ENCODE peak calls at places on chromosome 20, in five cellular contexts. One of them, this sample, is unnamed.

GRCh38 chr20:44644384-44645131 is 6.9 kb downstream of the ADA start:
- DNase-seq in IMR-90: no peak
- DNase-seq in brain microvascular endothelial cell: no peak
- DNase-seq in nephron progenitor cell: no peak
- DNase-seq in B cell: peak
- DNase-seq in this sample: no peak

GRCh38 chr20:59988141-59988540 is 29.9 kb downstream of the CDH26 start:
- DNase-seq in brain microvascular endothelial cell: peak
- DNase-seq in B cell: no peak
- DNase-seq in IMR-90: peak
- DNase-seq in nephron progenitor cell: no peak
- DNase-seq in this sample: no peak

GRCh38 chr20:63580796-63581461 is 6.9 kb upstream of the HELZ2 start:
- DNase-seq in B cell: peak
- DNase-seq in brain microvascular endothelial cell: peak
- DNase-seq in nephron progenitor cell: peak
- DNase-seq in IMR-90: peak
- DNase-seq in this sample: no peak

GRCh38 chr20:25006431-25007167 is 14.0 kb upstream of the APMAP start:
- DNase-seq in nephron progenitor cell: no peak
- DNase-seq in brain microvascular endothelial cell: no peak
- DNase-seq in IMR-90: no peak
- DNase-seq in B cell: no peak
- DNase-seq in this sample: peak

GRCh38 chr20:6680854-6681253 is 86.6 kb upstream of the BMP2 start:
- DNase-seq in nephron progenitor cell: no peak
- DNase-seq in brain microvascular endothelial cell: no peak
- DNase-seq in B cell: no peak
- DNase-seq in IMR-90: no peak
- DNase-seq in this sample: no peak

GRCh38 chr20:47297746-47298145 is 58.8 kb downstream of the ZMYND8 start:
- DNase-seq in IMR-90: no peak
- DNase-seq in brain microvascular endothelial cell: no peak
- DNase-seq in nephron progenitor cell: no peak
- DNase-seq in B cell: no peak
- DNase-seq in this sample: no peak

GRCh38 chr20:62745279-62745958 is 36.8 kb downstream of the NTSR1 start:
- DNase-seq in brain microvascular endothelial cell: no peak
- DNase-seq in B cell: no peak
- DNase-seq in nephron progenitor cell: no peak
- DNase-seq in IMR-90: no peak
- DNase-seq in this sample: no peak

GRCh38 chr20:8837396-8837795 is 231.5 kb upstream of the PLCB4 start:
- DNase-seq in brain microvascular endothelial cell: peak
- DNase-seq in nephron progenitor cell: no peak
- DNase-seq in IMR-90: peak
- DNase-seq in B cell: no peak
- DNase-seq in this sample: no peak

GRCh38 chr20:3815703-3816315 is 4.5 kb upstream of the AP5S1 start:
- DNase-seq in B cell: no peak
- DNase-seq in IMR-90: no peak
- DNase-seq in brain microvascular endothelial cell: no peak
- DNase-seq in nephron progenitor cell: no peak
- DNase-seq in this sample: no peak

GRCh38 chr20:62292115-62292514 is 10.7 kb upstream of the ADRM1 start:
- DNase-seq in IMR-90: no peak
- DNase-seq in nephron progenitor cell: no peak
- DNase-seq in B cell: no peak
- DNase-seq in brain microvascular endothelial cell: no peak
- DNase-seq in this sample: no peak

GRCh38 chr20:47152078-47152477 is 204.4 kb downstream of the ZMYND8 start:
- DNase-seq in nephron progenitor cell: no peak
- DNase-seq in brain microvascular endothelial cell: no peak
- DNase-seq in B cell: no peak
- DNase-seq in IMR-90: no peak
- DNase-seq in this sample: no peak

GRCh38 chr20:63522981-63523611 is 2.5 kb downstream of the PPDPF start:
- DNase-seq in brain microvascular endothelial cell: no peak
- DNase-seq in IMR-90: no peak
- DNase-seq in nephron progenitor cell: no peak
- DNase-seq in B cell: peak
- DNase-seq in this sample: no peak

GRCh38 chr20:22404609-22405170 is 179.7 kb downstream of the FOXA2 start:
- DNase-seq in B cell: no peak
- DNase-seq in IMR-90: no peak
- DNase-seq in brain microvascular endothelial cell: no peak
- DNase-seq in nephron progenitor cell: no peak
- DNase-seq in this sample: no peak

GRCh38 chr20:62050166-62051120 is 15.2 kb downstream of the TAF4 start:
- DNase-seq in brain microvascular endothelial cell: no peak
- DNase-seq in B cell: no peak
- DNase-seq in IMR-90: no peak
- DNase-seq in nephron progenitor cell: no peak
- DNase-seq in this sample: no peak

GRCh38 chr20:57795977-57796560 is 86.3 kb upstream of the PMEPA1 start:
- DNase-seq in IMR-90: no peak
- DNase-seq in nephron progenitor cell: no peak
- DNase-seq in brain microvascular endothelial cell: no peak
- DNase-seq in B cell: no peak
- DNase-seq in this sample: no peak

GRCh38 chr20:29079769-29080690 is 2177.4 kb upstream of the DEFB115 start:
- DNase-seq in nephron progenitor cell: no peak
- DNase-seq in IMR-90: no peak
- DNase-seq in B cell: no peak
- DNase-seq in brain microvascular endothelial cell: no peak
- DNase-seq in this sample: peak

GRCh38 chr20:34412453-34412852 is 49.4 kb downstream of the ITCH start:
- DNase-seq in B cell: no peak
- DNase-seq in brain microvascular endothelial cell: no peak
- DNase-seq in IMR-90: no peak
- DNase-seq in nephron progenitor cell: no peak
- DNase-seq in this sample: no peak

GRCh38 chr20:38776363-38776762 is 28.1 kb downstream of the ACTR5 start:
- DNase-seq in brain microvascular endothelial cell: no peak
- DNase-seq in nephron progenitor cell: no peak
- DNase-seq in IMR-90: no peak
- DNase-seq in B cell: no peak
- DNase-seq in this sample: no peak

GRCh38 chr20:51322164-51322707 is 220.3 kb downstream of the NFATC2 start:
- DNase-seq in nephron progenitor cell: peak
- DNase-seq in B cell: no peak
- DNase-seq in brain microvascular endothelial cell: no peak
- DNase-seq in IMR-90: no peak
- DNase-seq in this sample: no peak

GRCh38 chr20:45104786-45105185 is 3.9 kb upstream of the KCNS1 start:
- DNase-seq in IMR-90: peak
- DNase-seq in nephron progenitor cell: no peak
- DNase-seq in B cell: no peak
- DNase-seq in brain microvascular endothelial cell: peak
- DNase-seq in this sample: no peak

GRCh38 chr20:46324379-46324778 is 16.1 kb upstream of the CDH22 start:
- DNase-seq in nephron progenitor cell: no peak
- DNase-seq in B cell: no peak
- DNase-seq in IMR-90: no peak
- DNase-seq in brain microvascular endothelial cell: no peak
- DNase-seq in this sample: no peak

GRCh38 chr20:31363295-31363694 is 5.1 kb upstream of the DEFB118 start:
- DNase-seq in B cell: no peak
- DNase-seq in IMR-90: no peak
- DNase-seq in brain microvascular endothelial cell: no peak
- DNase-seq in nephron progenitor cell: no peak
- DNase-seq in this sample: no peak

GRCh38 chr20:48749437-48749836 is 78.4 kb downstream of the PREX1 start:
- DNase-seq in B cell: no peak
- DNase-seq in brain microvascular endothelial cell: no peak
- DNase-seq in nephron progenitor cell: no peak
- DNase-seq in IMR-90: no peak
- DNase-seq in this sample: no peak

GRCh38 chr20:47455133-47456040 is 46.3 kb upstream of the NCOA3 start:
- DNase-seq in B cell: no peak
- DNase-seq in IMR-90: no peak
- DNase-seq in nephron progenitor cell: no peak
- DNase-seq in brain microvascular endothelial cell: no peak
- DNase-seq in this sample: no peak

This sample was measured in left lobe of liver.